ENCODE peak calls at places on chromosomes 4 and X, in six cellular contexts. G, Y, K, J, E and Q are unnamed samples.

GRCh38 chr4:76663794-76664193 is 228.8 kb downstream of the SHROOM3 start:
- DNase-seq in E (no peak), J (no peak), G (no peak), K (no peak), Y (no peak), Q (no peak)

GRCh38 chrX:136166221-136166855 is 19.0 kb downstream of the FHL1 start:
- DNase-seq in Y (no peak), G (no peak), E (no peak), J (no peak), K (peak; percentile 17), Q (no peak)

GRCh38 chr4:1928356-1929235 is 57.4 kb downstream of the NSD2 start:
- DNase-seq in G (no peak), J (no peak), Y (no peak), E (no peak), K (no peak), Q (no peak)

GRCh38 chr4:97911236-97911906 is 231.9 kb downstream of the STPG2 start:
- DNase-seq in J (no peak), E (no peak), K (no peak), Y (no peak), G (no peak), Q (no peak)

GRCh38 chr4:6963139-6963611 is 53.5 kb downstream of the TBC1D14 start:
- DNase-seq in G (peak; percentile 48), J (no peak), Y (no peak), E (no peak), K (no peak), Q (peak; percentile 33)

GRCh38 chrX:70769659-70770232 is 138.8 kb downstream of the TEX11 start:
- DNase-seq in J (no peak), Y (no peak), K (no peak), G (no peak), E (peak; percentile 8), Q (peak; percentile 3)

GRCh38 chr4:136121431-136121830 is 1410.9 kb downstream of the PCDH18 start:
- DNase-seq in J (no peak), G (no peak), Y (no peak), K (no peak), E (no peak), Q (no peak)

GRCh38 chr4:169723207-169723606 is 34.5 kb downstream of the HPF1 start:
- DNase-seq in E (peak; percentile 34), Y (no peak), G (peak; percentile 25), K (peak; percentile 40), J (no peak), Q (peak; percentile 31)

GRCh38 chr4:113147498-113148231 is 98.2 kb downstream of the ANK2 start:
- DNase-seq in J (no peak), K (no peak), G (peak; percentile 76), E (no peak), Y (no peak), Q (no peak)

GRCh38 chr4:106565727-106566126 is 197.1 kb upstream of the GIMD1 start:
- DNase-seq in K (no peak), Y (no peak), J (no peak), E (no peak), G (no peak), Q (peak; percentile 84)

GRCh38 chrX:73855546-73855945 is 292.5 kb downstream of the CHIC1 start:
- DNase-seq in E (peak; percentile 57), K (peak; percentile 65), Y (peak; percentile 28), J (peak; percentile 31), G (peak; percentile 22), Q (peak; percentile 62)

GRCh38 chr4:74407891-74408290 is 37.0 kb upstream of the AREG start:
- DNase-seq in J (no peak), E (no peak), G (no peak), K (no peak), Y (no peak), Q (no peak)

GRCh38 chr4:123444298-123444731 is 47.7 kb downstream of the SPRY1 start:
- DNase-seq in K (peak; percentile 72), G (peak; percentile 93), Y (no peak), J (peak; percentile 45), E (no peak), Q (peak; percentile 75)

GRCh38 chr4:30756553-30756952 is 36.4 kb downstream of the PCDH7 start:
- DNase-seq in Y (no peak), G (no peak), J (no peak), K (no peak), E (no peak), Q (peak; percentile 52)

GRCh38 chr4:168857546-168858314 is 152.3 kb downstream of the CBR4 start:
- DNase-seq in G (no peak), J (no peak), E (no peak), Y (no peak), K (no peak), Q (peak; percentile 58)

GRCh38 chr4:169619518-169619957 is 840 bp upstream of the CLCN3 start:
- DNase-seq in G (peak; percentile 64), K (peak; percentile 76), Y (peak; percentile 71), E (peak; percentile 42), J (no peak), Q (peak; percentile 73)

GRCh38 chrX:103687696-103688191 is 1.2 kb upstream of the MORF4L2 start:
- DNase-seq in E (peak; percentile 55), G (peak; percentile 67), J (peak; percentile 37), Y (peak; percentile 64), K (peak; percentile 81), Q (peak; percentile 79)

GRCh38 chrX:10125248-10125615 is 31.5 kb upstream of the CLCN4 start:
- DNase-seq in J (no peak), E (no peak), G (no peak), Y (no peak), K (no peak), Q (no peak)

GRCh38 chr4:3756343-3757059 is 9.7 kb upstream of the ADRA2C start:
- DNase-seq in G (no peak), E (peak; percentile 68), J (no peak), Y (peak; percentile 47), K (peak; percentile 9), Q (no peak)

GRCh38 chr4:143025111-143025704 is 159.5 kb upstream of the USP38 start:
- DNase-seq in Y (peak; percentile 50), K (peak; percentile 17), G (peak; percentile 9), J (no peak), E (no peak), Q (no peak)

GRCh38 chr4:137367608-137368007 is 164.7 kb downstream of the PCDH18 start:
- DNase-seq in J (no peak), Y (no peak), G (no peak), K (no peak), E (no peak), Q (no peak)

GRCh38 chr4:45770958-45771357 is 352.9 kb downstream of the GABRG1 start:
- DNase-seq in J (no peak), K (no peak), E (no peak), Y (no peak), G (no peak), Q (no peak)

GRCh38 chr4:100805547-100805946 is 287.7 kb upstream of the EMCN start:
- DNase-seq in J (no peak), Y (no peak), K (no peak), E (no peak), G (no peak), Q (no peak)

DNA sequence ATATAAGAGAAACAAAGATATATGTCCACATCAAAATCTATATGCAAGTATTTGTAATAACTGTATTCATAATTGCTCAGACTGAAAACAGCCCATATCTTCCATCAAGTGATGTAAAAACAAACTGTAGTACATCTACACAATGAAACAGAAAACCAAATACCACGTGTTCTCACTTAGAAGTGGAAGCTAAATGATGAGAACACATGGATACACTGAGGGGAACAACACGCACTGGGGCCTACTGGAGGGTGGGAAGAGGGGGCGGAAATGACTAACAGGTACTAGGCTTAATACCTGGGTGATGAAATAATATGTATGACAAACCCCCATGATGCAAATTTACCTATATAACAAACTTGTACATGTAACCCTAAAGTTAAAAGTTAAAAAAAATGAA is 42.7 kb downstream of the UBA6 start:
- DNase-seq in J (no peak), Y (no peak), E (no peak), K (no peak), G (no peak), Q (no peak)
- TF ChIP-seq MAX in J (no peak), Y (no peak), E (no peak), K (no peak), G (no peak), Q (no peak)

GRCh38 chrX:119693032-119693995 is at the start of gene SEPTIN6:
- DNase-seq in K (peak; percentile 88), G (peak; percentile 59), J (no peak), Y (peak; percentile 51), E (peak; percentile 88), Q (peak; percentile 60)

GRCh38 chrX:119692241-119693031 is 532 bp downstream of the SEPTIN6 start:
- DNase-seq in E (peak; percentile 68), K (peak; percentile 73), G (no peak), J (no peak), Y (no peak), Q (peak; percentile 27)

GRCh38 chrX:119695535-119696050 is 2.6 kb upstream of the SEPTIN6 start:
- DNase-seq in J (no peak), K (no peak), E (no peak), Y (no peak), G (no peak), Q (no peak)

GRCh38 chrX:119694601-119695534 is 1.9 kb upstream of the SEPTIN6 start:
- DNase-seq in E (peak; percentile 17), Y (no peak), G (peak; percentile 39), J (no peak), K (no peak), Q (no peak)

GRCh38 chrX:119693996-119694451 is 1.1 kb upstream of the SEPTIN6 start:
- DNase-seq in E (peak; percentile 26), J (no peak), Y (no peak), K (no peak), G (no peak), Q (no peak)
- H3K9ac ChIP-seq in E (no peak overlapping the region), J (peak overlapping the region; percentile 63), Y (no peak overlapping the region), K (no peak overlapping the region), G (peak overlapping the region; percentile 29), Q (no peak overlapping the region)

DNA sequence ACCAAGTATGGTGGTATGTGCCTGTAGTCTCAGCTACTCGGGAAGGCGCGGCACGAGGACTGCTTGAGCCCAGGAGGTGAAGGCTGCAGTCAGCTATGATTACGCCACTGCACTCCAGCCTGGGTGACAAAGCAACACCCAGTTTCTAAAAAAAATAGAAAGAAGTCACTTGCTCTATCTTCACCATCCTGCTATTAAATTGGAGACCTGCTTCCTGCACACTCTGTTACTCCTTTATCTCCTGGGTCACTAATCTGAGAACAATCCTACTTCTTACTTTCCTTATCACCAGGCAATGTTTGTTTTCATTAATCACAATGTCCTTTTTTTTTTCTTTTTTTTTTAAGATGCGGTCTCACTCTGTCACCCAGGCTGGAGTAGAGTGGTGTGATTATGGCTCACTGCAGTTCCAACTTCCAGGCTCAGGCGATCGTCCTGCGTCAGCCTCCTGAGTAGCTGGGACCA is 16.2 kb downstream of the PRKX start:
- DNase-seq in J (no peak), G (no peak), Y (no peak), K (peak; percentile 52), E (no peak), Q (no peak)
- TF ChIP-seq MAX in J (no peak), G (no peak), Y (no peak), K (no peak), E (no peak), Q (no peak)

DNA sequence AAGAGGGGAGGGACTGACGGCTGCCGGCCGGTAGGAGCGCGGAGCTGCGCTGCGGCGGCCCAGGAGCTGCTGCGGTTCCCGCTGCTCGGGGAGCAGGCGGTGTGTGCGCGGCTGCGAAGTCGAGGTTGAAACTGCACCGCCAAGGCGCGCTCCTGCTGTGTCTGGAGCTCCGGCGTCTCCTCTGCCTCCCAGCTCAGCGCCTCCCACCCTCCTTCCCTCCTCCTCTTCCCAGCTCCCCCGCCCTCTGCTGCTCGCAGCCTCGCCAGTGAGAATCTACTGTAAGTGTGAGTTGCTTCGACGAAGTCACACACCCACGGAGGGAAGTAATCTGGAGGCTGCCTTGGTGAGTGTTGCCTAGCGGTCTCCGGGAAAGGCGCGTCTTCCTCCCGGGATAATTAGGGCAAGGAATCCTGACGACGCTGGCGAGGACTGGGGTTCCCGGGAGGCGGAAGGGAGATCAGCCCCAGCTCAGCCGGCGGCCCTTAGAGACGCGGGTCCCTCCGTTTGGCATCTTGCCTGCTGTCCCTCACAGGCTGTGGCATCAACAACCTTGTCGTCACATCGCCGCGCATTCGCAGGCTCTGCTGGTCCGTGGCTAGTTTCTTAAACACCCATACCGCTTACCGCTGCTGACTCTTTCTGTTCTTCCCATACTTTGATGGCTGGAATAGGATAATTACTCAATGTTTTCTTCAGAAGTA is at the start of gene EPHA5:
- DNase-seq in G (peak; percentile 3), E (peak; percentile 69), K (peak; percentile 16), Y (no peak), J (no peak), Q (peak; percentile 83)
- H3K9ac ChIP-seq in G (no peak within 1 kb of the TSS), E (no peak within 1 kb of the TSS), K (no peak within 1 kb of the TSS), Y (no peak within 1 kb of the TSS), J (no peak within 1 kb of the TSS), Q (peak within 1 kb of the TSS; percentile 65)